ENCODE peak calls at places on chromosomes 2 and 18, in four cellular contexts. One of them, this sample, is unnamed.

GRCh38 chr2:199581504-199581903 is 123.8 kb upstream of the SATB2 start:
- DNase-seq in right atrium auricular region: no peak
- DNase-seq in NCI-H1417: peak
- DNase-seq in kidney tubule cell: no peak
- DNase-seq in this sample: no peak

GRCh38 chr2:23492941-23493340 is 108.0 kb downstream of the KLHL29 start:
- DNase-seq in right atrium auricular region: no peak
- DNase-seq in NCI-H1417: peak
- DNase-seq in kidney tubule cell: no peak
- DNase-seq in this sample: no peak

GRCh38 chr2:148965596-148966431 is 72.7 kb upstream of the LYPD6B start:
- DNase-seq in right atrium auricular region: no peak
- DNase-seq in NCI-H1417: peak
- DNase-seq in kidney tubule cell: no peak
- DNase-seq in this sample: no peak

GRCh38 chr18:27645929-27646328 is 460.8 kb upstream of the CHST9 start:
- DNase-seq in right atrium auricular region: no peak
- DNase-seq in NCI-H1417: no peak
- DNase-seq in kidney tubule cell: no peak
- DNase-seq in this sample: no peak

GRCh38 chr18:80067321-80067720 is 33.1 kb downstream of the RBFA start:
- DNase-seq in right atrium auricular region: no peak
- DNase-seq in NCI-H1417: no peak
- DNase-seq in kidney tubule cell: no peak
- DNase-seq in this sample: no peak

GRCh38 chr2:73776381-73776780 is 3.5 kb downstream of the DUSP11 start:
- DNase-seq in right atrium auricular region: no peak
- DNase-seq in NCI-H1417: no peak
- DNase-seq in kidney tubule cell: no peak
- DNase-seq in this sample: no peak

GRCh38 chr2:190599546-190600220 is 49.2 kb upstream of the NAB1 start:
- DNase-seq in right atrium auricular region: no peak
- DNase-seq in NCI-H1417: no peak
- DNase-seq in kidney tubule cell: no peak
- DNase-seq in this sample: no peak

GRCh38 chr18:3262234-3263171 is 570 bp downstream of the MYL12B start:
- DNase-seq in right atrium auricular region: no peak
- DNase-seq in NCI-H1417: peak
- DNase-seq in kidney tubule cell: peak
- DNase-seq in this sample: peak

GRCh38 chr2:72041638-72042111 is 106.0 kb downstream of the CYP26B1 start:
- DNase-seq in right atrium auricular region: no peak
- DNase-seq in NCI-H1417: no peak
- DNase-seq in kidney tubule cell: no peak
- DNase-seq in this sample: no peak

GRCh38 chr2:121037480-121037879 is 247.5 kb downstream of the TFCP2L1 start:
- DNase-seq in right atrium auricular region: no peak
- DNase-seq in NCI-H1417: no peak
- DNase-seq in kidney tubule cell: no peak
- DNase-seq in this sample: no peak

GRCh38 chr2:9329497-9329896 is 93.8 kb downstream of the ITGB1BP1 start:
- DNase-seq in right atrium auricular region: no peak
- DNase-seq in NCI-H1417: no peak
- DNase-seq in kidney tubule cell: no peak
- DNase-seq in this sample: no peak

GRCh38 chr2:55511508-55512124 is 7.9 kb upstream of the CFAP36 start:
- DNase-seq in right atrium auricular region: no peak
- DNase-seq in NCI-H1417: peak
- DNase-seq in kidney tubule cell: peak
- DNase-seq in this sample: no peak

GRCh38 chr18:23825978-23826405 is 136.7 kb downstream of the LAMA3 start:
- DNase-seq in right atrium auricular region: peak
- DNase-seq in NCI-H1417: no peak
- DNase-seq in kidney tubule cell: peak
- DNase-seq in this sample: no peak

GRCh38 chr18:48673456-48674197 is 134.8 kb downstream of the CTIF start:
- DNase-seq in right atrium auricular region: no peak
- DNase-seq in NCI-H1417: no peak
- DNase-seq in kidney tubule cell: no peak
- DNase-seq in this sample: no peak

GRCh38 chr18:59057969-59058368 is 81.7 kb upstream of the SEC11C start:
- DNase-seq in right atrium auricular region: no peak
- DNase-seq in NCI-H1417: no peak
- DNase-seq in kidney tubule cell: no peak
- DNase-seq in this sample: no peak

GRCh38 chr2:233821709-233822100 is 32.6 kb downstream of the HJURP start:
- DNase-seq in right atrium auricular region: no peak
- DNase-seq in NCI-H1417: no peak
- DNase-seq in kidney tubule cell: no peak
- DNase-seq in this sample: no peak

GRCh38 chr18:48928787-48929186 is 22.0 kb downstream of the SMAD7 start:
- DNase-seq in right atrium auricular region: no peak
- DNase-seq in NCI-H1417: peak
- DNase-seq in kidney tubule cell: peak
- DNase-seq in this sample: peak

GRCh38 chr18:75638223-75638596 is 210.7 kb upstream of the SMIM21 start:
- DNase-seq in right atrium auricular region: no peak
- DNase-seq in NCI-H1417: no peak
- DNase-seq in kidney tubule cell: peak
- DNase-seq in this sample: no peak

GRCh38 chr2:157746234-157746950 is 117.7 kb upstream of the ACVR1C start:
- DNase-seq in right atrium auricular region: no peak
- DNase-seq in NCI-H1417: no peak
- DNase-seq in kidney tubule cell: peak
- DNase-seq in this sample: no peak

GRCh38 chr18:24503182-24503581 is 42.7 kb downstream of the HRH4 start:
- DNase-seq in right atrium auricular region: no peak
- DNase-seq in NCI-H1417: peak
- DNase-seq in kidney tubule cell: no peak
- DNase-seq in this sample: no peak

GRCh38 chr2:88182721-88183120 is 12.6 kb downstream of the THNSL2 start:
- DNase-seq in right atrium auricular region: no peak
- DNase-seq in NCI-H1417: no peak
- DNase-seq in kidney tubule cell: peak
- DNase-seq in this sample: peak

GRCh38 chr2:151851761-151852160 is 23.5 kb upstream of the ARL5A start:
- DNase-seq in right atrium auricular region: no peak
- DNase-seq in NCI-H1417: peak
- DNase-seq in kidney tubule cell: peak
- DNase-seq in this sample: no peak

GRCh38 chr18:55694291-55694690 is 106.3 kb upstream of the TCF4 start:
- DNase-seq in right atrium auricular region: no peak
- DNase-seq in NCI-H1417: no peak
- DNase-seq in kidney tubule cell: peak
- DNase-seq in this sample: no peak

GRCh38 chr18:26538524-26538923 is 9.8 kb downstream of the KCTD1 start:
- DNase-seq in right atrium auricular region: peak
- DNase-seq in NCI-H1417: no peak
- DNase-seq in kidney tubule cell: no peak
- DNase-seq in this sample: no peak

GRCh38 chr18:59228361-59228760 is 8.4 kb downstream of the GRP start:
- DNase-seq in right atrium auricular region: no peak
- DNase-seq in NCI-H1417: no peak
- DNase-seq in kidney tubule cell: no peak
- DNase-seq in this sample: no peak

GRCh38 chr18:46196627-46197243 is 92.5 kb downstream of the HAUS1 start:
- DNase-seq in right atrium auricular region: no peak
- DNase-seq in NCI-H1417: no peak
- DNase-seq in kidney tubule cell: no peak
- DNase-seq in this sample: no peak

GRCh38 chr2:101752708-101753107 is 55.2 kb downstream of the MAP4K4 start:
- DNase-seq in right atrium auricular region: no peak
- DNase-seq in NCI-H1417: no peak
- DNase-seq in kidney tubule cell: no peak
- DNase-seq in this sample: no peak

GRCh38 chr2:171160630-171161424 is at the start of gene TLK1:
- DNase-seq in right atrium auricular region: peak
- DNase-seq in NCI-H1417: peak
- DNase-seq in kidney tubule cell: peak
- DNase-seq in this sample: peak